ENCODE peak calls at places on chromosomes 2 and 18, in four cellular contexts. N is sigmoid colon, I is tibial nerve, Z is nephron progenitor cell. L is an unnamed sample.

GRCh38 chr2:119134775-119135174 is 23.8 kb downstream of the C1QL2 start:
- DNase-seq in N (no peak), I (no peak), Z (no peak), L (no peak)

GRCh38 chr2:66495788-66496640 is 61.1 kb downstream of the MEIS1 start:
- DNase-seq in N (peak), I (no peak), Z (peak), L (no peak)

GRCh38 chr18:13235326-13235937 is 16.9 kb downstream of the LDLRAD4 start:
- DNase-seq in N (no peak), I (no peak), Z (no peak), L (no peak)

GRCh38 chr18:77709107-77709506 is 459.5 kb downstream of the GALR1 start:
- DNase-seq in N (no peak), I (no peak), Z (no peak), L (no peak)

GRCh38 chr2:13034861-13035260 is 318.1 kb downstream of the TRIB2 start:
- DNase-seq in N (no peak), I (no peak), Z (no peak), L (no peak)

GRCh38 chr18:74185860-74186259 is 37.5 kb downstream of the TIMM21 start:
- DNase-seq in N (no peak), I (no peak), Z (no peak), L (no peak)

GRCh38 chr2:183250472-183250871 is 126.2 kb downstream of the NUP35 start:
- DNase-seq in N (no peak), I (no peak), Z (no peak), L (no peak)

GRCh38 chr2:200193791-200194190 is 112.7 kb upstream of the SPATS2L start:
- DNase-seq in N (no peak), I (no peak), Z (no peak), L (no peak)

GRCh38 chr2:132276571-132276981 is 114.8 kb upstream of the ANKRD30BL start:
- DNase-seq in N (no peak), I (no peak), Z (no peak), L (no peak)

GRCh38 chr2:213229814-213230213 is 54.5 kb upstream of the SPAG16 start:
- DNase-seq in N (no peak), I (no peak), Z (no peak), L (no peak)

GRCh38 chr2:95287806-95288205 is 9.3 kb upstream of the KCNIP3 start:
- DNase-seq in N (no peak), I (no peak), Z (no peak), L (no peak)

GRCh38 chr2:233965032-233965614 is 48.0 kb downstream of the TRPM8 start:
- DNase-seq in N (no peak), I (no peak), Z (no peak), L (no peak)

GRCh38 chr2:24925815-24926214 is 5.8 kb upstream of the ADCY3 start:
- DNase-seq in N (no peak), I (no peak), Z (no peak), L (no peak)

GRCh38 chr2:71789556-71790219 is 336.3 kb downstream of the DYSF start:
- DNase-seq in N (no peak), I (no peak), Z (no peak), L (no peak)

GRCh38 chr2:196170202-196170680 is 1.1 kb downstream of the STK17B start:
- DNase-seq in N (no peak), I (no peak), Z (peak), L (no peak)

GRCh38 chr18:4252840-4253239 is 202.3 kb downstream of the DLGAP1 start:
- DNase-seq in N (no peak), I (no peak), Z (no peak), L (no peak)

GRCh38 chr2:141384676-141385075 is 746.1 kb downstream of the LRP1B start:
- DNase-seq in N (no peak), I (no peak), Z (no peak), L (no peak)

GRCh38 chr18:76349067-76349715 is 145.9 kb downstream of the ZNF516 start:
- DNase-seq in N (peak), I (peak), Z (peak), L (peak)

GRCh38 chr2:140786585-140786984 is 1344.2 kb downstream of the LRP1B start:
- DNase-seq in N (no peak), I (no peak), Z (no peak), L (no peak)

GRCh38 chr2:100018794-100019193 is 123.6 kb downstream of the AFF3 start:
- DNase-seq in N (no peak), I (no peak), Z (no peak), L (no peak)

GRCh38 chr2:202015035-202015345 is 18.7 kb upstream of the FZD7 start:
- DNase-seq in N (no peak), I (no peak), Z (no peak), L (no peak)

GRCh38 chr2:183207110-183207509 is 82.9 kb downstream of the NUP35 start:
- DNase-seq in N (no peak), I (no peak), Z (no peak), L (no peak)

GRCh38 chr2:105744091-105744908 is 412 bp upstream of the NCK2 start:
- DNase-seq in N (peak), I (no peak), Z (peak), L (peak)
- TF ChIP-seq CTCF in N (no peak), I (no peak), Z (no peak), L (no peak)

GRCh38 chr2:238754259-238754658 is 93.6 kb upstream of the TWIST2 start:
- DNase-seq in N (no peak), I (no peak), Z (no peak), L (no peak)

GRCh38 chr2:238747114-238747513 is 100.8 kb upstream of the TWIST2 start:
- DNase-seq in N (no peak), I (no peak), Z (no peak), L (no peak)

GRCh38 chr2:238747557-238747956 is 100.3 kb upstream of the TWIST2 start:
- DNase-seq in N (no peak), I (no peak), Z (no peak), L (no peak)

GRCh38 chr2:238745997-238746396 is 101.9 kb upstream of the TWIST2 start:
- DNase-seq in N (no peak), I (no peak), Z (no peak), L (no peak)

GRCh38 chr2:238750212-238750904 is 97.5 kb upstream of the TWIST2 start:
- DNase-seq in N (no peak), I (no peak), Z (no peak), L (no peak)
- TF ChIP-seq CTCF in N (no peak), I (no peak), Z (no peak), L (no peak)

GRCh38 chr2:35116151-35116550 is 1239.4 kb upstream of the CRIM1 start:
- DNase-seq in N (no peak), I (no peak), Z (no peak), L (no peak)

DNA sequence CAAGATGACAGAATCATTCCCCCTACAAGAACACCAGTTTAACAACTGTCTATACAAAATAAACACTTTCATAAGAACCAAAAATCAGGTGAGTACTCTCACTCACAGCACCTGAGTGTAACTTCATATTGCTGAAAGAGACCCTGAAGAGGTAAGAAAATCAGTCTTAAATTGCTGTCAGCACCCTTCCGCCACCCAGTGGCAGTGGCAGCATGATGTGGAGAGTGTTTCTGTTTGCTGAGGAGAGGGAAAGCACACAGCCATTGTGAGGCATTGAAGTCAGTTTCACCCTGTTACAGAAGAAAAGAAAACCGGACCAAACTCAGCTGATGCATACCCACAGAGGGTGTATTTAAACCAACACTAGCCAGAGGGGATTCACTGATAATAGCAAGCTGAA is 1240.8 kb upstream of the CRIM1 start:
- DNase-seq in N (no peak), I (no peak), Z (no peak), L (peak)
- TF ChIP-seq CTCF in N (no peak), I (no peak), Z (no peak), L (peak)

GRCh38 chr18:48061781-48062570 is 131.5 kb upstream of the SMAD2 start:
- DNase-seq in N (no peak), I (no peak), Z (no peak), L (no peak)
- TF ChIP-seq CTCF in N (no peak), I (no peak), Z (no peak), L (no peak)

GRCh38 chr18:21593540-21594257 is 6.8 kb downstream of the ESCO1 start:
- DNase-seq in N (no peak), I (no peak), Z (no peak), L (no peak)
- TF ChIP-seq CTCF in N (no peak), I (no peak), Z (no peak), L (no peak)